ENCODE peak calls at places on chromosomes 3 and 15, in six cellular contexts. O, H, Q, F, Z and W are unnamed samples.

GRCh38 chr3:38805765-38806386 is 10.1 kb downstream of the SCN10A start:
- DNase-seq in O (peak), H (peak), Q (peak), F (peak), Z (peak), W (peak)

GRCh38 chr3:100170492-100170891 is 56.2 kb upstream of the FILIP1L start:
- DNase-seq in O (no peak), H (no peak), Q (no peak), F (no peak), Z (no peak), W (no peak)

GRCh38 chr3:170976190-170976519 is 50.4 kb downstream of the SLC2A2 start:
- DNase-seq in O (no peak), H (no peak), Q (no peak), F (no peak), Z (no peak), W (no peak)

GRCh38 chr3:45933586-45933985 is 9.7 kb upstream of the CXCR6 start:
- DNase-seq in O (no peak), H (no peak), Q (no peak), F (no peak), Z (no peak), W (no peak)

GRCh38 chr3:16770021-16770420 is 114.7 kb upstream of the PLCL2 start:
- DNase-seq in O (no peak), H (no peak), Q (peak), F (no peak), Z (no peak), W (no peak)

GRCh38 chr15:36263666-36264065 is 315.8 kb upstream of the CDIN1 start:
- DNase-seq in O (no peak), H (no peak), Q (peak), F (no peak), Z (no peak), W (no peak)

GRCh38 chr3:113867506-113867905 is 28.9 kb downstream of the GRAMD1C start:
- DNase-seq in O (no peak), H (peak), Q (peak), F (peak), Z (no peak), W (no peak)

GRCh38 chr15:70327328-70328136 is 229.8 kb upstream of the TLE3 start:
- DNase-seq in O (peak), H (no peak), Q (peak), F (no peak), Z (no peak), W (no peak)

GRCh38 chr15:75753145-75753544 is 40.5 kb upstream of the CSPG4 start:
- DNase-seq in O (no peak), H (no peak), Q (no peak), F (no peak), Z (no peak), W (no peak)

GRCh38 chr3:54830658-54831057 is 97.2 kb downstream of the LRTM1 start:
- DNase-seq in O (no peak), H (peak), Q (no peak), F (no peak), Z (no peak), W (no peak)

GRCh38 chr3:38040400-38040799 is 1.4 kb downstream of the DLEC1 start:
- DNase-seq in O (no peak), H (no peak), Q (no peak), F (no peak), Z (no peak), W (no peak)

GRCh38 chr3:64295594-64295993 is 70.3 kb upstream of the PRICKLE2 start:
- DNase-seq in O (no peak), H (peak), Q (peak), F (peak), Z (no peak), W (no peak)

GRCh38 chr15:88467935-88468528 is 524 bp downstream of the MRPS11 start:
- DNase-seq in O (peak), H (no peak), Q (no peak), F (no peak), Z (no peak), W (no peak)

GRCh38 chr3:155548194-155548593 is 196.7 kb downstream of the PLCH1 start:
- DNase-seq in O (no peak), H (peak), Q (peak), F (peak), Z (no peak), W (no peak)

GRCh38 chr3:107894998-107895397 is 195.8 kb downstream of the CD47 start:
- DNase-seq in O (no peak), H (no peak), Q (no peak), F (no peak), Z (no peak), W (no peak)

GRCh38 chr3:147418352-147418751 is 9.2 kb downstream of the ZIC1 start:
- DNase-seq in O (no peak), H (no peak), Q (no peak), F (no peak), Z (no peak), W (no peak)

GRCh38 chr3:126527006-126527405 is 3.1 kb downstream of the CHST13 start:
- DNase-seq in O (no peak), H (no peak), Q (no peak), F (no peak), Z (no peak), W (no peak)

GRCh38 chr3:170709046-170709445 is 123.2 kb upstream of the SLC7A14 start:
- DNase-seq in O (no peak), H (no peak), Q (peak), F (peak), Z (no peak), W (no peak)

GRCh38 chr3:108091498-108092259 is 848 bp upstream of the CD47 start:
- DNase-seq in O (no peak), H (no peak), Q (peak), F (no peak), Z (peak), W (no peak)

GRCh38 chr15:73930371-73930770 is 4.1 kb downstream of the LOXL1 start:
- DNase-seq in O (no peak), H (no peak), Q (peak), F (peak), Z (no peak), W (no peak)

GRCh38 chr3:22933051-22933450 is 270.1 kb upstream of the UBE2E2 start:
- DNase-seq in O (no peak), H (no peak), Q (no peak), F (no peak), Z (no peak), W (no peak)

GRCh38 chr3:157175678-157176077 is 15.7 kb upstream of the CCNL1 start:
- DNase-seq in O (peak), H (no peak), Q (peak), F (no peak), Z (no peak), W (no peak)

GRCh38 chr3:193168911-193169310 is 72.1 kb upstream of the PLAAT1 start:
- DNase-seq in O (no peak), H (no peak), Q (no peak), F (no peak), Z (no peak), W (no peak)

GRCh38 chr15:97248376-97248775 is 712.1 kb upstream of the ARRDC4 start:
- DNase-seq in O (no peak), H (no peak), Q (no peak), F (no peak), Z (no peak), W (no peak)

GRCh38 chr3:131036200-131036816 is 9.6 kb downstream of the NEK11 start:
- DNase-seq in O (no peak), H (peak), Q (peak), F (peak), Z (no peak), W (peak)

GRCh38 chr3:38029400-38030125 is at the start of gene PLCD1:
- DNase-seq in O (peak), H (no peak), Q (peak), F (no peak), Z (peak), W (no peak)

GRCh38 chr3:189337672-189338071 is 165.9 kb downstream of the TPRG1 start:
- DNase-seq in O (no peak), H (no peak), Q (no peak), F (no peak), Z (no peak), W (no peak)

GRCh38 chr15:57598346-57598745 is 6.6 kb downstream of the MYZAP start:
- DNase-seq in O (no peak), H (no peak), Q (no peak), F (no peak), Z (no peak), W (no peak)

GRCh38 chr15:39736646-39737550 is 45.7 kb downstream of the FSIP1 start:
- DNase-seq in O (no peak), H (no peak), Q (no peak), F (no peak), Z (no peak), W (no peak)

GRCh38 chr3:72379500-72380187 is 468.6 kb downstream of the SHQ1 start:
- DNase-seq in O (no peak), H (no peak), Q (no peak), F (no peak), Z (peak), W (no peak)

GRCh38 chr3:50616003-50616769 is 765 bp upstream of the MAPKAPK3 start:
- DNase-seq in O (peak), H (peak), Q (peak), F (peak), Z (peak), W (no peak)

GRCh38 chr15:78107471-78107870 is 15.1 kb downstream of the SH2D7 start:
- DNase-seq in O (no peak), H (no peak), Q (no peak), F (no peak), Z (no peak), W (no peak)